ENCODE peak calls at places on chromosome 20, in seven cellular contexts. G, P, H, K, E, W and Q are unnamed samples.

GRCh38 chr20:39885975-39886649 is 802.9 kb downstream of the MAFB start:
- DNase-seq in G (peak), P (peak), H (peak), K (no peak), E (no peak), W (peak), Q (no peak)

GRCh38 chr20:51462566-51463276 is 79.8 kb downstream of the NFATC2 start:
- DNase-seq in G (no peak), P (no peak), H (peak), K (no peak), E (no peak), W (no peak), Q (no peak)

GRCh38 chr20:63850689-63851547 is 10.4 kb upstream of the ABHD16B start:
- DNase-seq in G (no peak), P (no peak), H (no peak), K (no peak), E (no peak), W (peak), Q (no peak)

GRCh38 chr20:19867074-19867473 is 109.0 kb downstream of the RIN2 start:
- DNase-seq in G (no peak), P (no peak), H (no peak), K (no peak), E (no peak), W (no peak), Q (no peak)

GRCh38 chr20:51660741-51661608 is 107.2 kb downstream of the ATP9A start:
- DNase-seq in G (peak), P (peak), H (no peak), K (no peak), E (no peak), W (no peak), Q (no peak)

GRCh38 chr20:10724774-10725173 is 51.0 kb upstream of the JAG1 start:
- DNase-seq in G (no peak), P (no peak), H (no peak), K (no peak), E (no peak), W (no peak), Q (no peak)

GRCh38 chr20:48465271-48465670 is 362.5 kb downstream of the PREX1 start:
- DNase-seq in G (no peak), P (no peak), H (no peak), K (no peak), E (no peak), W (no peak), Q (no peak)

GRCh38 chr20:45449528-45449927 is 20.0 kb upstream of the WFDC2 start:
- DNase-seq in G (no peak), P (no peak), H (no peak), K (no peak), E (no peak), W (no peak), Q (no peak)

GRCh38 chr20:5096463-5096862 is 23.3 kb downstream of the PCNA start:
- DNase-seq in G (no peak), P (no peak), H (no peak), K (no peak), E (no peak), W (no peak), Q (no peak)

GRCh38 chr20:53646550-53646949 is 52.9 kb upstream of the ZNF217 start:
- DNase-seq in G (no peak), P (no peak), H (no peak), K (no peak), E (no peak), W (no peak), Q (no peak)

GRCh38 chr20:61311656-61312387 is 59.8 kb downstream of the CDH4 start:
- DNase-seq in G (peak), P (no peak), H (no peak), K (no peak), E (no peak), W (no peak), Q (no peak)

GRCh38 chr20:53580376-53581111 is 13.1 kb downstream of the ZNF217 start:
- DNase-seq in G (no peak), P (no peak), H (no peak), K (no peak), E (no peak), W (no peak), Q (no peak)

GRCh38 chr20:44235702-44236101 is 11.4 kb upstream of the GDAP1L1 start:
- DNase-seq in G (no peak), P (no peak), H (no peak), K (no peak), E (no peak), W (no peak), Q (no peak)

GRCh38 chr20:26167499-26167898 is 470.8 kb upstream of the ZNF337 start:
- DNase-seq in G (no peak), P (peak), H (no peak), K (no peak), E (no peak), W (no peak), Q (no peak)

GRCh38 chr20:62142252-62143117 is 709 bp downstream of the PSMA7 start:
- DNase-seq in G (no peak), P (no peak), H (no peak), K (no peak), E (no peak), W (peak), Q (peak)

GRCh38 chr20:23180451-23180921 is 94.4 kb upstream of the CD93 start:
- DNase-seq in G (no peak), P (no peak), H (no peak), K (no peak), E (no peak), W (no peak), Q (no peak)

GRCh38 chr20:19850190-19850533 is 92.1 kb downstream of the RIN2 start:
- DNase-seq in G (no peak), P (no peak), H (peak), K (no peak), E (no peak), W (no peak), Q (no peak)

GRCh38 chr20:54733687-54734086 is 258.3 kb downstream of the DOK5 start:
- DNase-seq in G (no peak), P (no peak), H (no peak), K (no peak), E (no peak), W (no peak), Q (no peak)

GRCh38 chr20:24296477-24297380 is 172.7 kb upstream of the SYNDIG1 start:
- DNase-seq in G (no peak), P (no peak), H (no peak), K (no peak), E (no peak), W (no peak), Q (no peak)

GRCh38 chr20:38874460-38875169 is 51.6 kb upstream of the FAM83D start:
- DNase-seq in G (no peak), P (no peak), H (no peak), K (no peak), E (peak), W (no peak), Q (no peak)

GRCh38 chr20:17806739-17807441 is 107.1 kb downstream of the BANF2 start:
- DNase-seq in G (no peak), P (no peak), H (no peak), K (no peak), E (no peak), W (no peak), Q (no peak)

GRCh38 chr20:40993794-40994540 is 34.7 kb upstream of the TOP1 start:
- DNase-seq in G (no peak), P (no peak), H (no peak), K (no peak), E (no peak), W (no peak), Q (no peak)

GRCh38 chr20:41150664-41151063 is 13.3 kb downstream of the PLCG1 start:
- DNase-seq in G (no peak), P (no peak), H (no peak), K (no peak), E (no peak), W (no peak), Q (no peak)

GRCh38 chr20:878511-879307 is 37.4 kb downstream of the ANGPT4 start:
- DNase-seq in G (no peak), P (no peak), H (no peak), K (no peak), E (no peak), W (no peak), Q (no peak)

GRCh38 chr20:52049001-52049731 is 142.4 kb downstream of the ZFP64 start:
- DNase-seq in G (no peak), P (no peak), H (no peak), K (no peak), E (no peak), W (no peak), Q (no peak)

GRCh38 chr20:3123542-3123941 is 36.1 kb downstream of the FASTKD5 start:
- DNase-seq in G (peak), P (no peak), H (no peak), K (no peak), E (no peak), W (no peak), Q (no peak)

GRCh38 chr20:16397053-16397452 is 176.2 kb downstream of the KIF16B start:
- DNase-seq in G (no peak), P (no peak), H (peak), K (no peak), E (no peak), W (no peak), Q (no peak)

GRCh38 chr20:20528896-20529295 is 161.0 kb downstream of the INSM1 start:
- DNase-seq in G (no peak), P (no peak), H (no peak), K (no peak), E (no peak), W (no peak), Q (no peak)

GRCh38 chr20:20920433-20920832 is 185.7 kb downstream of the LINC00237 start:
- DNase-seq in G (no peak), P (no peak), H (no peak), K (no peak), E (no peak), W (no peak), Q (no peak)

GRCh38 chr20:13322621-13323020 is 101.5 kb downstream of the ISM1 start:
- DNase-seq in G (peak), P (no peak), H (no peak), K (no peak), E (no peak), W (no peak), Q (no peak)

GRCh38 chr20:57582432-57583288 is 21.8 kb downstream of the PCK1 start:
- DNase-seq in G (no peak), P (no peak), H (no peak), K (no peak), E (no peak), W (no peak), Q (no peak)

GRCh38 chr20:51379601-51380341 is 162.7 kb downstream of the NFATC2 start:
- DNase-seq in G (no peak), P (no peak), H (no peak), K (no peak), E (no peak), W (no peak), Q (no peak)

GRCh38 chr20:4925842-4926530 is 75.3 kb downstream of the SLC23A2 start:
- DNase-seq in G (no peak), P (no peak), H (no peak), K (no peak), E (no peak), W (no peak), Q (no peak)

GRCh38 chr20:49405696-49406095 is 76.8 kb downstream of the KCNB1 start:
- DNase-seq in G (no peak), P (no peak), H (no peak), K (no peak), E (no peak), W (no peak), Q (no peak)